ENCODE peak calls at places on chromosomes 7 and 10, in six cellular contexts. One of them, this sample, is unnamed.

GRCh38 chr7:50557114-50557513 is 8.1 kb downstream of the DDC start:
- DNase-seq in OCI-LY7: no peak
- DNase-seq in WTC11: no peak
- DNase-seq in glutamatergic neuron: no peak
- DNase-seq in IMR-90: no peak
- DNase-seq in prostate gland: no peak
- DNase-seq in this sample: no peak

GRCh38 chr10:86520871-86521619 is 547 bp downstream of the WAPL start:
- DNase-seq in WTC11: peak; percentile 47
- DNase-seq in glutamatergic neuron: peak; percentile 59
- DNase-seq in prostate gland: peak; percentile 42
- DNase-seq in IMR-90: peak; percentile 42
- DNase-seq in OCI-LY7: peak; percentile 58
- DNase-seq in this sample: no peak

GRCh38 chr7:116715087-116715486 is 43.1 kb downstream of the MET start:
- DNase-seq in WTC11: no peak
- DNase-seq in prostate gland: no peak
- DNase-seq in IMR-90: peak; percentile 19
- DNase-seq in OCI-LY7: no peak
- DNase-seq in glutamatergic neuron: no peak
- DNase-seq in this sample: no peak

GRCh38 chr7:879093-879492 is 2.7 kb downstream of the GET4 start:
- DNase-seq in IMR-90: no peak
- DNase-seq in WTC11: no peak
- DNase-seq in glutamatergic neuron: no peak
- DNase-seq in OCI-LY7: no peak
- DNase-seq in prostate gland: no peak
- DNase-seq in this sample: no peak

GRCh38 chr10:100881552-100882250 is 31.1 kb upstream of the SLF2 start:
- DNase-seq in WTC11: no peak
- DNase-seq in OCI-LY7: no peak
- DNase-seq in IMR-90: no peak
- DNase-seq in prostate gland: no peak
- DNase-seq in glutamatergic neuron: no peak
- DNase-seq in this sample: no peak

GRCh38 chr7:143284591-143285453 is at the start of gene TMEM139:
- DNase-seq in prostate gland: no peak
- DNase-seq in WTC11: peak; percentile 73
- DNase-seq in IMR-90: no peak
- DNase-seq in glutamatergic neuron: no peak
- DNase-seq in OCI-LY7: no peak
- DNase-seq in this sample: no peak

GRCh38 chr7:67918158-67918557 is 921.5 kb downstream of the TYW1 start:
- DNase-seq in prostate gland: no peak
- DNase-seq in IMR-90: no peak
- DNase-seq in OCI-LY7: peak; percentile 85
- DNase-seq in WTC11: no peak
- DNase-seq in glutamatergic neuron: no peak
- DNase-seq in this sample: no peak

GRCh38 chr7:107809179-107809578 is 6.2 kb upstream of the SLC26A3 start:
- DNase-seq in OCI-LY7: no peak
- DNase-seq in IMR-90: no peak
- DNase-seq in WTC11: no peak
- DNase-seq in prostate gland: no peak
- DNase-seq in glutamatergic neuron: no peak
- DNase-seq in this sample: no peak

GRCh38 chr7:57210871-57211270 is 78.6 kb upstream of the ZNF479 start:
- DNase-seq in prostate gland: no peak
- DNase-seq in WTC11: no peak
- DNase-seq in glutamatergic neuron: no peak
- DNase-seq in IMR-90: no peak
- DNase-seq in OCI-LY7: no peak
- DNase-seq in this sample: no peak

GRCh38 chr7:330554-331230 is 40.7 kb downstream of the FOXL3 start:
- DNase-seq in glutamatergic neuron: no peak
- DNase-seq in IMR-90: no peak
- DNase-seq in OCI-LY7: no peak
- DNase-seq in prostate gland: no peak
- DNase-seq in WTC11: no peak
- DNase-seq in this sample: no peak

GRCh38 chr10:125076891-125077643 is 83.3 kb downstream of the CTBP2 start:
- DNase-seq in IMR-90: peak; percentile 75
- DNase-seq in OCI-LY7: no peak
- DNase-seq in WTC11: no peak
- DNase-seq in glutamatergic neuron: no peak
- DNase-seq in prostate gland: no peak
- DNase-seq in this sample: no peak

GRCh38 chr10:124545346-124545745 is 83.7 kb downstream of the LHPP start:
- DNase-seq in WTC11: no peak
- DNase-seq in glutamatergic neuron: no peak
- DNase-seq in prostate gland: no peak
- DNase-seq in OCI-LY7: peak; percentile 52
- DNase-seq in IMR-90: no peak
- DNase-seq in this sample: no peak

GRCh38 chr7:104836976-104837375 is 177.0 kb upstream of the KMT2E start:
- DNase-seq in IMR-90: no peak
- DNase-seq in OCI-LY7: no peak
- DNase-seq in glutamatergic neuron: no peak
- DNase-seq in WTC11: no peak
- DNase-seq in prostate gland: no peak
- DNase-seq in this sample: no peak

GRCh38 chr10:113854757-113855626 is 531 bp downstream of the NHLRC2 start:
- DNase-seq in OCI-LY7: peak; percentile 67
- DNase-seq in prostate gland: peak; percentile 50
- DNase-seq in IMR-90: peak; percentile 28
- DNase-seq in WTC11: peak; percentile 42
- DNase-seq in glutamatergic neuron: peak; percentile 67
- DNase-seq in this sample: peak; percentile 69

GRCh38 chr10:113854019-113854756 is at the start of the genes DCLRE1A and NHLRC2:
- DNase-seq in OCI-LY7: peak; percentile 87
- DNase-seq in WTC11: peak; percentile 67
- DNase-seq in prostate gland: peak; percentile 78
- DNase-seq in IMR-90: peak; percentile 75
- DNase-seq in glutamatergic neuron: peak; percentile 81
- DNase-seq in this sample: peak; percentile 62

GRCh38 chr10:113856563-113856962 is 2.1 kb downstream of the NHLRC2 start:
- DNase-seq in OCI-LY7: no peak
- DNase-seq in IMR-90: no peak
- DNase-seq in glutamatergic neuron: no peak
- DNase-seq in prostate gland: no peak
- DNase-seq in WTC11: no peak
- DNase-seq in this sample: no peak

GRCh38 chr10:113857210-113857609 is 2.7 kb downstream of the NHLRC2 start:
- DNase-seq in WTC11: no peak
- DNase-seq in glutamatergic neuron: no peak
- DNase-seq in prostate gland: no peak
- DNase-seq in IMR-90: no peak
- DNase-seq in OCI-LY7: no peak
- DNase-seq in this sample: no peak

GRCh38 chr10:113853577-113854018 is 284 bp downstream of the DCLRE1A start:
- DNase-seq in OCI-LY7: no peak
- DNase-seq in IMR-90: peak; percentile 6
- DNase-seq in WTC11: no peak
- DNase-seq in prostate gland: no peak
- DNase-seq in glutamatergic neuron: no peak
- DNase-seq in this sample: no peak
- TF ChIP-seq CTCF in OCI-LY7: no peak
- TF ChIP-seq CTCF in IMR-90: no peak
- TF ChIP-seq CTCF in WTC11: no peak
- TF ChIP-seq CTCF in prostate gland: no peak
- TF ChIP-seq CTCF in glutamatergic neuron: no peak
- TF ChIP-seq CTCF in this sample: no peak

GRCh38 chr10:21976280-21976679 is 27.2 kb downstream of the DNAJC1 start:
- DNase-seq in IMR-90: no peak
- DNase-seq in OCI-LY7: no peak
- DNase-seq in prostate gland: no peak
- DNase-seq in WTC11: no peak
- DNase-seq in glutamatergic neuron: no peak
- DNase-seq in this sample: no peak

GRCh38 chr10:21976739-21977138 is 26.8 kb downstream of the DNAJC1 start:
- DNase-seq in OCI-LY7: no peak
- DNase-seq in IMR-90: peak; percentile 13
- DNase-seq in glutamatergic neuron: no peak
- DNase-seq in WTC11: no peak
- DNase-seq in prostate gland: no peak
- DNase-seq in this sample: no peak

GRCh38 chr10:21975378-21975990 is 28.0 kb downstream of the DNAJC1 start:
- DNase-seq in OCI-LY7: no peak
- DNase-seq in WTC11: no peak
- DNase-seq in prostate gland: no peak
- DNase-seq in IMR-90: no peak
- DNase-seq in glutamatergic neuron: no peak
- DNase-seq in this sample: no peak

GRCh38 chr10:21969326-21970287 is 33.9 kb downstream of the DNAJC1 start:
- DNase-seq in prostate gland: no peak
- DNase-seq in WTC11: no peak
- DNase-seq in IMR-90: peak; percentile 45
- DNase-seq in OCI-LY7: no peak
- DNase-seq in glutamatergic neuron: no peak
- DNase-seq in this sample: no peak

DNA sequence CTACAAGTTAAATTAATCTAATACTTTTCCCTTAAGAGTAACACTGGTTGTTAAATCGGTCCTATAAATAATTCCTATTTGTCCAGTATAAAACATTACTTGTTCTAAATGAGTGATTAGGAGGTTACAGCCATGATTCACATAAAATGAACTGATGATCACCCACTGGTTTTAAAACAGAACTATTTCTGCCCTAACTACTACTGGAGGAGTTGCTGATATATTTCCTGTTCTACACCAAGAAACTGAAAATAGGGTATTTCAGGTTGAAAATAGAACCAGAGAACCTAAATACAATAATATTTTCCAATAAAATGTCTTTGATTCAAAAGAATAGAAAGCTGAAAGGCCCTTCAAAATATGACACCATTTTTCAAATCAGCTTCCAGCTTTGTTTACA is 30.9 kb downstream of the DNAJC1 start:
- DNase-seq in prostate gland: no peak
- DNase-seq in OCI-LY7: no peak
- DNase-seq in IMR-90: no peak
- DNase-seq in glutamatergic neuron: no peak
- DNase-seq in WTC11: no peak
- DNase-seq in this sample: no peak
- TF ChIP-seq CTCF in prostate gland: no peak
- TF ChIP-seq CTCF in OCI-LY7: no peak
- TF ChIP-seq CTCF in IMR-90: no peak
- TF ChIP-seq CTCF in glutamatergic neuron: no peak
- TF ChIP-seq CTCF in WTC11: no peak
- TF ChIP-seq CTCF in this sample: no peak

DNA sequence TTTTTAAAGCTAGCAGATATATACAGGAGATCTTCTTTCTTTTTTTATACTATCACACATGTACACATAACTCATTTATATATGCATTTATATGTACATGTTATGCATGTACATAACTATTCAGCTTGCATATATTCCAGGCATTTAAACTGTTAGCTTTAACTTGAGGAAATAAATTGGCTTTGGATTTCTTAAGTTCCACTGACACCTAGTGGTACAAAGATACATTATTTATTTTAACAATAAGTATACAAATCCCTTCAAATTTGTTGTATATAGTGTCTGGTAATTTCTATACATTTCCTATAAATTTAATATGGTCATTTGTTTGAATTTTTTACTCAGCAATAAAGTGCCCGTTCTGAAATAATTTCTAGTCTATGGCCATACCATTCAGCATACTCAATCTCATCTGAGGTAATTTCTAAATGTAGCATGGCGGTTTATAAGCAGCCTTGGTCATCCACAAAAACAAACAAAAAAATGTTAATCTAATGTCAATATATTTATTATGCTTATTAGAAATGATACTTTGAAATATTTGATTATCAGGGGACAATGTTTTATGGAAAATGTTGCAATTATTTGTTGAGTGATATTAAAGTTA is 11.6 kb downstream of the ZDHHC6 start:
- DNase-seq in IMR-90: peak; percentile 60
- DNase-seq in WTC11: no peak
- DNase-seq in glutamatergic neuron: no peak
- DNase-seq in OCI-LY7: peak; percentile 45
- DNase-seq in prostate gland: no peak
- DNase-seq in this sample: no peak
- TF ChIP-seq CTCF in IMR-90: peak; percentile 52
- TF ChIP-seq CTCF in WTC11: no peak
- TF ChIP-seq CTCF in glutamatergic neuron: peak; percentile 61
- TF ChIP-seq CTCF in OCI-LY7: peak; percentile 80
- TF ChIP-seq CTCF in prostate gland: peak; percentile 52
- TF ChIP-seq CTCF in this sample: no peak

GRCh38 chr7:77679608-77680007 is 16.7 kb upstream of the RSBN1L start:
- DNase-seq in OCI-LY7: no peak
- DNase-seq in WTC11: no peak
- DNase-seq in IMR-90: no peak
- DNase-seq in glutamatergic neuron: no peak
- DNase-seq in prostate gland: no peak
- DNase-seq in this sample: no peak
- TF ChIP-seq CTCF in OCI-LY7: no peak
- TF ChIP-seq CTCF in WTC11: no peak
- TF ChIP-seq CTCF in IMR-90: no peak
- TF ChIP-seq CTCF in glutamatergic neuron: no peak
- TF ChIP-seq CTCF in prostate gland: no peak
- TF ChIP-seq CTCF in this sample: no peak

DNA sequence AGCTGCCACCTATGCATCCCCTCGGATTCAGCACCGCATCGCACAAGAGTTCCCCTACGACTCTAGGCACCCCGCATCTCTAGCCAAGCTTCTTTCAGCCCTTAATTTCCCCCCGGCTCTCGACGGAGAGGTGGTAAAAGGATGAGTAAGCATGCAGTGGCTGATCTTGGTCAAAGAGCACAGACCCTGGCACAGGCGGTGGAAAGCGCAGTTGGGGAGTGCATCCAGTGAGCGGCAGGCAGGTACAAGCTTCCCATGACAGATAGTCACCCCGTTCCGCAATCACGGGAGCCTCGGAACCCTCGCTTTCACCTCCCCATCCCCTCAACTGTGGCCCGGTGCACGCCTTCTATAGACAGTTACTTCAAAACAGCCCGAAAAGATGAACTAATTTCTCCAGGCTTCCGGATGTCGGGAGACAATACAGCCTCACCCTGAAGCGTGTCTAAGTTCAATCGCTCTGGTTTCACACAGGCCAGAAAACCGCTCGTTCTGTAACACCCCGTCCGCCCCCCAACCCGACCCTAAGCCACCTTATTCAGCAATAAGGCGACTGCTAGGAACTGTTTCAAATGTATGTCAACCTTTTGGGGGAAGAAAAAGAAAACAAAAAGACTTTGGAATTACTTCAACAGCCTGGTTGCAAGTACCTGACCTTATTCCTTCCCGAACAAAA is 1.5 kb downstream of the RHEB start:
- DNase-seq in IMR-90: peak; percentile 48
- DNase-seq in prostate gland: peak; percentile 45
- DNase-seq in WTC11: no peak
- DNase-seq in OCI-LY7: peak; percentile 59
- DNase-seq in glutamatergic neuron: no peak
- DNase-seq in this sample: peak; percentile 33
- TF ChIP-seq CTCF in IMR-90: peak; percentile 8
- TF ChIP-seq CTCF in prostate gland: no peak
- TF ChIP-seq CTCF in WTC11: no peak
- TF ChIP-seq CTCF in OCI-LY7: no peak
- TF ChIP-seq CTCF in glutamatergic neuron: no peak
- TF ChIP-seq CTCF in this sample: no peak

DNA sequence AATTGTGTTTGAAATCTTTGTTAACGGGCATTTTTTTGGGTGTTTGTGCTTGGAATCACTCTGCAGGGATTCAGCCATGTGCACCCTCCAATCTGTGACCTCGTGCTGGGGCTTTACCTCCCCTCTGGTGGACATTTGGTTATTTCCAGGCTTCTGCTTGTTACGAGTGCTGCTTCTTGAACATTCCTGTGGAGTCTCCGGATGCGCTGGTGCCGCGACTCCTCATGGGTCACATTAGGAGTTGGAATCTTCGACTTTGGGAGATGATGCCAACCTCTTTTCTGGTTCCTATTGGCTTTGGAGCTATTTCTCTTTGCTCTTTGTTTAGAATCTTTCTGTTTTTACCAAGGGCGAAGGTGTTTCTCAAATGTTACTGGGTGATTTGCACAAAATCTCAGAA is 10.1 kb upstream of the DPYSL4 start:
- DNase-seq in IMR-90: no peak
- DNase-seq in OCI-LY7: no peak
- DNase-seq in glutamatergic neuron: peak; percentile 9
- DNase-seq in WTC11: no peak
- DNase-seq in prostate gland: no peak
- DNase-seq in this sample: no peak
- TF ChIP-seq CTCF in IMR-90: no peak
- TF ChIP-seq CTCF in OCI-LY7: no peak
- TF ChIP-seq CTCF in glutamatergic neuron: no peak
- TF ChIP-seq CTCF in WTC11: no peak
- TF ChIP-seq CTCF in prostate gland: no peak
- TF ChIP-seq CTCF in this sample: no peak

This sample was measured in activated B cell treated with CpG ODN at 0.5 μM for 24 hours.